ENCODE peak calls at places on chromosomes 2 and 18, in five cellular contexts. Y, O, H, I and P are unnamed samples.

GRCh38 chr2:239606955-239607794 is 206.4 kb upstream of the HDAC4 start:
- DNase-seq in I (no peak), H (no peak), Y (no peak), O (no peak), P (no peak)

GRCh38 chr2:29372185-29372584 is 257.0 kb downstream of the CLIP4 start:
- DNase-seq in Y (no peak), H (no peak), O (no peak), I (peak), P (no peak)

GRCh38 chr2:39138837-39139211 is 18.0 kb upstream of the SOS1 start:
- DNase-seq in H (no peak), I (no peak), Y (no peak), O (no peak), P (no peak)

GRCh38 chr2:227325824-227326195 is 759 bp downstream of the MFF start:
- DNase-seq in I (no peak), O (no peak), Y (peak), H (peak), P (no peak)

GRCh38 chr2:37471994-37472393 is 127.6 kb downstream of the QPCT start:
- DNase-seq in H (no peak), I (no peak), O (no peak), Y (no peak), P (no peak)

GRCh38 chr2:215860076-215860475 is 153.3 kb downstream of the MREG start:
- DNase-seq in H (no peak), I (no peak), Y (no peak), O (no peak), P (no peak)

GRCh38 chr2:238947920-238948710 is 100.2 kb downstream of the TWIST2 start:
- DNase-seq in O (no peak), I (peak), H (no peak), Y (no peak), P (no peak)

GRCh38 chr2:208671312-208671711 is 264.7 kb downstream of the PTH2R start:
- DNase-seq in I (no peak), O (no peak), Y (no peak), H (no peak), P (no peak)

GRCh38 chr2:214591359-214591758 is 180.5 kb downstream of the VWC2L start:
- DNase-seq in Y (no peak), O (no peak), H (no peak), I (no peak), P (no peak)

GRCh38 chr2:31413025-31413424 is 1.5 kb downstream of the XDH start:
- DNase-seq in I (no peak), O (no peak), Y (no peak), H (no peak), P (no peak)

GRCh38 chr2:146461068-146461467 is 1383.8 kb upstream of the ACVR2A start:
- DNase-seq in O (no peak), Y (no peak), I (no peak), H (no peak), P (no peak)

GRCh38 chr18:35610724-35611123 is 29.2 kb downstream of the GALNT1 start:
- DNase-seq in H (no peak), Y (no peak), O (no peak), I (no peak), P (no peak)

GRCh38 chr2:54279385-54279784 is 23.4 kb upstream of the TSPYL6 start:
- DNase-seq in I (no peak), O (no peak), Y (no peak), H (no peak), P (no peak)

GRCh38 chr2:12120281-12121150 is 374.1 kb downstream of the LPIN1 start:
- DNase-seq in O (no peak), I (no peak), Y (no peak), H (no peak), P (no peak)

GRCh38 chr2:74551942-74552913 is 1.5 kb downstream of the LOXL3 start:
- DNase-seq in I (no peak), Y (no peak), O (no peak), H (no peak), P (no peak)

GRCh38 chr2:27049422-27050280 is 1.8 kb upstream of the AGBL5 start:
- DNase-seq in I (no peak), H (peak), O (peak), Y (peak), P (no peak)

GRCh38 chr2:39059366-39059952 is 61.4 kb downstream of the SOS1 start:
- DNase-seq in H (no peak), O (no peak), Y (no peak), I (no peak), P (peak)

GRCh38 chr2:19488009-19488691 is 129.7 kb upstream of the OSR1 start:
- DNase-seq in I (peak), H (peak), Y (no peak), O (no peak), P (no peak)

GRCh38 chr2:66489433-66489832 is 54.5 kb downstream of the MEIS1 start:
- DNase-seq in I (no peak), H (no peak), O (no peak), Y (no peak), P (no peak)

GRCh38 chr2:238003234-238004032 is 36.6 kb downstream of the UBE2F start:
- DNase-seq in O (no peak), I (no peak), Y (no peak), H (peak), P (no peak)

GRCh38 chr2:211745295-211746097 is 793.1 kb downstream of the ERBB4 start:
- DNase-seq in Y (peak), H (peak), O (peak), I (peak), P (peak)

GRCh38 chr2:36170805-36171204 is 184.8 kb upstream of the CRIM1 start:
- DNase-seq in I (no peak), H (no peak), Y (no peak), O (no peak), P (no peak)

GRCh38 chr2:80515961-80516360 is 211.4 kb upstream of the LRRTM1 start:
- DNase-seq in Y (no peak), O (no peak), H (no peak), I (no peak), P (no peak)

GRCh38 chr18:76426738-76427305 is 68.2 kb downstream of the ZNF516 start:
- DNase-seq in I (no peak), Y (peak), H (peak), O (no peak), P (no peak)

GRCh38 chr2:200861617-200862016 is 2.8 kb downstream of the CLK1 start:
- DNase-seq in I (no peak), Y (no peak), H (no peak), O (no peak), P (no peak)

GRCh38 chr2:182621810-182622209 is 94.2 kb upstream of the DNAJC10 start:
- DNase-seq in I (no peak), H (no peak), O (no peak), Y (no peak), P (no peak)

GRCh38 chr2:150520887-150521664 is 33.6 kb upstream of the RND3 start:
- DNase-seq in H (no peak), Y (no peak), I (peak), O (no peak), P (no peak)

GRCh38 chr2:231919341-231920035 is 6.7 kb downstream of the NPPC start:
- DNase-seq in Y (no peak), I (no peak), O (no peak), H (no peak), P (no peak)

GRCh38 chr2:69216535-69217332 is 170.3 kb downstream of the GFPT1 start:
- DNase-seq in Y (no peak), O (no peak), H (no peak), I (no peak), P (no peak)

GRCh38 chr2:172985139-172985874 is 90.3 kb upstream of the MAP3K20 start:
- DNase-seq in Y (no peak), H (peak), I (peak), O (no peak), P (no peak)

GRCh38 chr2:234146087-234146826 is 95.8 kb downstream of the SPP2 start:
- DNase-seq in O (no peak), Y (no peak), I (peak), H (no peak), P (no peak)

GRCh38 chr2:230889911-230890601 is 25.3 kb downstream of the ITM2C start:
- DNase-seq in O (no peak), I (no peak), H (no peak), Y (no peak), P (no peak)

GRCh38 chr2:170823800-170824153 is 7.1 kb downstream of the GAD1 start:
- DNase-seq in H (no peak), O (no peak), I (no peak), Y (no peak), P (no peak)